ENCODE peak calls at places on chromosomes 3 and 15, in six cellular contexts. I is stimulated activated CD8-positive, alpha-beta memory T cell treated with anti-CD3 and anti-CD28 coated beads, Interleukin-4, amount 100 ng/mL, for 4 hours; P is activated T-cell treated with anti-CD3 and anti-CD28 coated beads, Interleukin-2, amount 50 U/mL, for 72 hours; W is WTC11; A is activated effector memory CD4-positive, alpha-beta T cell treated with anti-CD3 and anti-CD28 coated beads, Interleukin-2, amount 50 U/mL, for 16 hours; S is substantia nigra. Q is an unnamed sample.

GRCh38 chr3:72587282-72587681 is 261.0 kb downstream of the SHQ1 start:
- DNase-seq in I (no peak), P (no peak), W (peak; percentile 30), A (no peak), S (no peak), Q (no peak)

GRCh38 chr15:85770014-85770721 is 24.6 kb downstream of the KLHL25 start:
- DNase-seq in I (no peak), P (no peak), W (no peak), A (no peak), S (no peak), Q (no peak)

GRCh38 chr15:59218710-59219109 is 12.1 kb downstream of the LDHAL6B start:
- DNase-seq in I (no peak), P (no peak), W (no peak), A (no peak), S (no peak), Q (no peak)

GRCh38 chr15:89665449-89666146 is 10.3 kb upstream of the KIF7 start:
- DNase-seq in I (no peak), P (peak; percentile 41), W (peak; percentile 56), A (no peak), S (no peak), Q (peak; percentile 79)

GRCh38 chr3:30440880-30441279 is 165.5 kb upstream of the TGFBR2 start:
- DNase-seq in I (no peak), P (no peak), W (no peak), A (no peak), S (no peak), Q (no peak)

GRCh38 chr15:70071799-70072198 is 25.9 kb downstream of the TLE3 start:
- DNase-seq in I (no peak), P (no peak), W (no peak), A (no peak), S (no peak), Q (no peak)

GRCh38 chr15:50828610-50829206 is 63.2 kb upstream of the SPPL2A start:
- DNase-seq in I (no peak), P (no peak), W (no peak), A (no peak), S (no peak), Q (no peak)

GRCh38 chr3:16430717-16431630 is 82.5 kb downstream of the RFTN1 start:
- DNase-seq in I (no peak), P (no peak), W (no peak), A (no peak), S (no peak), Q (no peak)

GRCh38 chr3:54870423-54870822 is 57.4 kb downstream of the LRTM1 start:
- DNase-seq in I (no peak), P (no peak), W (no peak), A (no peak), S (no peak), Q (no peak)

GRCh38 chr3:175601521-175601920 is 742.4 kb downstream of the NAALADL2 start:
- DNase-seq in I (no peak), P (no peak), W (no peak), A (no peak), S (no peak), Q (no peak)

GRCh38 chr15:75073197-75073596 is 49.8 kb downstream of the PPCDC start:
- DNase-seq in I (no peak), P (no peak), W (no peak), A (no peak), S (no peak), Q (peak; percentile 88)

Q was measured in cardiac septum.